ENCODE peak calls at places on chromosomes 3 and 15, in eight cellular contexts. One of them, this sample, is unnamed.

GRCh38 chr3:177777699-177778098 is 580.4 kb upstream of the TBL1XR1 start:
- DNase-seq in lung: peak
- DNase-seq in NCI-H1105 treated with DMSO at 0.1 percent for 48 hours: peak
- DNase-seq in CD4-positive, alpha-beta T cell: peak
- DNase-seq in NCI-H774: peak
- DNase-seq in AG10803: peak
- DNase-seq in GM12864: peak
- DNase-seq in cardiac muscle cell: peak
- DNase-seq in this sample: no peak

GRCh38 chr15:31472636-31473383 is 146.2 kb downstream of the KLF13 start:
- DNase-seq in lung: no peak
- DNase-seq in NCI-H1105 treated with DMSO at 0.1 percent for 48 hours: no peak
- DNase-seq in CD4-positive, alpha-beta T cell: peak
- DNase-seq in NCI-H774: no peak
- DNase-seq in AG10803: peak
- DNase-seq in GM12864: peak
- DNase-seq in cardiac muscle cell: no peak
- DNase-seq in this sample: peak

GRCh38 chr3:130699765-130700164 is 46.9 kb downstream of the PIK3R4 start:
- DNase-seq in lung: no peak
- DNase-seq in NCI-H1105 treated with DMSO at 0.1 percent for 48 hours: peak
- DNase-seq in CD4-positive, alpha-beta T cell: no peak
- DNase-seq in NCI-H774: peak
- DNase-seq in AG10803: peak
- DNase-seq in GM12864: no peak
- DNase-seq in cardiac muscle cell: peak
- DNase-seq in this sample: no peak

GRCh38 chr15:32898414-32898813 is 180.6 kb downstream of the GREM1 start:
- DNase-seq in lung: no peak
- DNase-seq in NCI-H1105 treated with DMSO at 0.1 percent for 48 hours: no peak
- DNase-seq in CD4-positive, alpha-beta T cell: no peak
- DNase-seq in NCI-H774: no peak
- DNase-seq in AG10803: no peak
- DNase-seq in GM12864: no peak
- DNase-seq in cardiac muscle cell: no peak
- DNase-seq in this sample: no peak

GRCh38 chr15:94322141-94322540 is 90.8 kb downstream of the MCTP2 start:
- DNase-seq in lung: no peak
- DNase-seq in NCI-H1105 treated with DMSO at 0.1 percent for 48 hours: no peak
- DNase-seq in CD4-positive, alpha-beta T cell: no peak
- DNase-seq in NCI-H774: no peak
- DNase-seq in AG10803: peak
- DNase-seq in GM12864: no peak
- DNase-seq in cardiac muscle cell: no peak
- DNase-seq in this sample: no peak

GRCh38 chr15:93235926-93236781 is 147.1 kb upstream of the RGMA start:
- DNase-seq in lung: peak
- DNase-seq in NCI-H1105 treated with DMSO at 0.1 percent for 48 hours: no peak
- DNase-seq in CD4-positive, alpha-beta T cell: no peak
- DNase-seq in NCI-H774: no peak
- DNase-seq in AG10803: no peak
- DNase-seq in GM12864: no peak
- DNase-seq in cardiac muscle cell: no peak
- DNase-seq in this sample: no peak

GRCh38 chr3:147398841-147399534 is 7.4 kb downstream of the ZIC4 start:
- DNase-seq in lung: no peak
- DNase-seq in NCI-H1105 treated with DMSO at 0.1 percent for 48 hours: no peak
- DNase-seq in CD4-positive, alpha-beta T cell: no peak
- DNase-seq in NCI-H774: no peak
- DNase-seq in AG10803: no peak
- DNase-seq in GM12864: no peak
- DNase-seq in cardiac muscle cell: no peak
- DNase-seq in this sample: no peak

GRCh38 chr3:13537926-13538325 is 11.0 kb upstream of the FBLN2 start:
- DNase-seq in lung: no peak
- DNase-seq in NCI-H1105 treated with DMSO at 0.1 percent for 48 hours: no peak
- DNase-seq in CD4-positive, alpha-beta T cell: no peak
- DNase-seq in NCI-H774: no peak
- DNase-seq in AG10803: peak
- DNase-seq in GM12864: no peak
- DNase-seq in cardiac muscle cell: no peak
- DNase-seq in this sample: no peak

GRCh38 chr15:51303462-51303861 is 34.9 kb downstream of the CYP19A1 start:
- DNase-seq in lung: no peak
- DNase-seq in NCI-H1105 treated with DMSO at 0.1 percent for 48 hours: no peak
- DNase-seq in CD4-positive, alpha-beta T cell: no peak
- DNase-seq in NCI-H774: no peak
- DNase-seq in AG10803: no peak
- DNase-seq in GM12864: no peak
- DNase-seq in cardiac muscle cell: no peak
- DNase-seq in this sample: no peak

GRCh38 chr3:128854382-128854939 is 25.0 kb upstream of the ACAD9 start:
- DNase-seq in lung: no peak
- DNase-seq in NCI-H1105 treated with DMSO at 0.1 percent for 48 hours: no peak
- DNase-seq in CD4-positive, alpha-beta T cell: no peak
- DNase-seq in NCI-H774: no peak
- DNase-seq in AG10803: no peak
- DNase-seq in GM12864: no peak
- DNase-seq in cardiac muscle cell: no peak
- DNase-seq in this sample: no peak

GRCh38 chr15:56930663-56931313 is 12.3 kb downstream of the TCF12 start:
- DNase-seq in lung: no peak
- DNase-seq in NCI-H1105 treated with DMSO at 0.1 percent for 48 hours: no peak
- DNase-seq in CD4-positive, alpha-beta T cell: no peak
- DNase-seq in NCI-H774: no peak
- DNase-seq in AG10803: no peak
- DNase-seq in GM12864: no peak
- DNase-seq in cardiac muscle cell: no peak
- DNase-seq in this sample: no peak

GRCh38 chr3:168095611-168096209 is at the start of gene GOLIM4:
- DNase-seq in lung: peak
- DNase-seq in NCI-H1105 treated with DMSO at 0.1 percent for 48 hours: peak
- DNase-seq in CD4-positive, alpha-beta T cell: no peak
- DNase-seq in NCI-H774: peak
- DNase-seq in AG10803: peak
- DNase-seq in GM12864: peak
- DNase-seq in cardiac muscle cell: peak
- DNase-seq in this sample: peak

GRCh38 chr3:12706504-12707253 is 42.8 kb upstream of the RAF1 start:
- DNase-seq in lung: peak
- DNase-seq in NCI-H1105 treated with DMSO at 0.1 percent for 48 hours: no peak
- DNase-seq in CD4-positive, alpha-beta T cell: peak
- DNase-seq in NCI-H774: no peak
- DNase-seq in AG10803: peak
- DNase-seq in GM12864: peak
- DNase-seq in cardiac muscle cell: peak
- DNase-seq in this sample: no peak

GRCh38 chr3:22129101-22129500 is 378.1 kb upstream of the ZNF385D start:
- DNase-seq in lung: no peak
- DNase-seq in NCI-H1105 treated with DMSO at 0.1 percent for 48 hours: no peak
- DNase-seq in CD4-positive, alpha-beta T cell: no peak
- DNase-seq in NCI-H774: no peak
- DNase-seq in AG10803: no peak
- DNase-seq in GM12864: no peak
- DNase-seq in cardiac muscle cell: no peak
- DNase-seq in this sample: no peak

GRCh38 chr3:155013427-155013826 is 66.7 kb upstream of the MME start:
- DNase-seq in lung: no peak
- DNase-seq in NCI-H1105 treated with DMSO at 0.1 percent for 48 hours: no peak
- DNase-seq in CD4-positive, alpha-beta T cell: no peak
- DNase-seq in NCI-H774: no peak
- DNase-seq in AG10803: no peak
- DNase-seq in GM12864: no peak
- DNase-seq in cardiac muscle cell: no peak
- DNase-seq in this sample: no peak

GRCh38 chr3:131107637-131108433 is 81.2 kb downstream of the NEK11 start:
- DNase-seq in lung: no peak
- DNase-seq in NCI-H1105 treated with DMSO at 0.1 percent for 48 hours: no peak
- DNase-seq in CD4-positive, alpha-beta T cell: no peak
- DNase-seq in NCI-H774: peak
- DNase-seq in AG10803: peak
- DNase-seq in GM12864: no peak
- DNase-seq in cardiac muscle cell: no peak
- DNase-seq in this sample: no peak

GRCh38 chr15:95845862-95846515 is 484.5 kb upstream of the NR2F2 start:
- DNase-seq in lung: no peak
- DNase-seq in NCI-H1105 treated with DMSO at 0.1 percent for 48 hours: no peak
- DNase-seq in CD4-positive, alpha-beta T cell: no peak
- DNase-seq in NCI-H774: no peak
- DNase-seq in AG10803: no peak
- DNase-seq in GM12864: no peak
- DNase-seq in cardiac muscle cell: no peak
- DNase-seq in this sample: no peak

GRCh38 chr3:106114848-106115247 is 246.0 kb upstream of the CBLB start:
- DNase-seq in lung: no peak
- DNase-seq in NCI-H1105 treated with DMSO at 0.1 percent for 48 hours: no peak
- DNase-seq in CD4-positive, alpha-beta T cell: no peak
- DNase-seq in NCI-H774: no peak
- DNase-seq in AG10803: peak
- DNase-seq in GM12864: no peak
- DNase-seq in cardiac muscle cell: no peak
- DNase-seq in this sample: no peak

GRCh38 chr15:63069616-63069952 is 27.0 kb downstream of the TPM1 start:
- DNase-seq in lung: no peak
- DNase-seq in NCI-H1105 treated with DMSO at 0.1 percent for 48 hours: no peak
- DNase-seq in CD4-positive, alpha-beta T cell: no peak
- DNase-seq in NCI-H774: no peak
- DNase-seq in AG10803: no peak
- DNase-seq in GM12864: no peak
- DNase-seq in cardiac muscle cell: no peak
- DNase-seq in this sample: no peak

GRCh38 chr3:151082880-151083838 is 2.3 kb upstream of the MED12L start:
- DNase-seq in lung: no peak
- DNase-seq in NCI-H1105 treated with DMSO at 0.1 percent for 48 hours: no peak
- DNase-seq in CD4-positive, alpha-beta T cell: no peak
- DNase-seq in NCI-H774: no peak
- DNase-seq in AG10803: no peak
- DNase-seq in GM12864: no peak
- DNase-seq in cardiac muscle cell: no peak
- DNase-seq in this sample: no peak

GRCh38 chr3:122929576-122930365 is 97.8 kb downstream of the SEMA5B start:
- DNase-seq in lung: no peak
- DNase-seq in NCI-H1105 treated with DMSO at 0.1 percent for 48 hours: no peak
- DNase-seq in CD4-positive, alpha-beta T cell: no peak
- DNase-seq in NCI-H774: no peak
- DNase-seq in AG10803: no peak
- DNase-seq in GM12864: no peak
- DNase-seq in cardiac muscle cell: no peak
- DNase-seq in this sample: no peak

GRCh38 chr3:72924055-72924454 is 36.2 kb downstream of the GXYLT2 start:
- DNase-seq in lung: no peak
- DNase-seq in NCI-H1105 treated with DMSO at 0.1 percent for 48 hours: no peak
- DNase-seq in CD4-positive, alpha-beta T cell: no peak
- DNase-seq in NCI-H774: no peak
- DNase-seq in AG10803: no peak
- DNase-seq in GM12864: no peak
- DNase-seq in cardiac muscle cell: no peak
- DNase-seq in this sample: no peak

GRCh38 chr3:164416491-164417222 is 661.6 kb downstream of the SI start:
- DNase-seq in lung: no peak
- DNase-seq in NCI-H1105 treated with DMSO at 0.1 percent for 48 hours: no peak
- DNase-seq in CD4-positive, alpha-beta T cell: no peak
- DNase-seq in NCI-H774: no peak
- DNase-seq in AG10803: peak
- DNase-seq in GM12864: no peak
- DNase-seq in cardiac muscle cell: no peak
- DNase-seq in this sample: no peak

GRCh38 chr15:59918994-59919951 is 84.8 kb upstream of the FOXB1 start:
- DNase-seq in lung: no peak
- DNase-seq in NCI-H1105 treated with DMSO at 0.1 percent for 48 hours: no peak
- DNase-seq in CD4-positive, alpha-beta T cell: no peak
- DNase-seq in NCI-H774: no peak
- DNase-seq in AG10803: peak
- DNase-seq in GM12864: peak
- DNase-seq in cardiac muscle cell: no peak
- DNase-seq in this sample: no peak

GRCh38 chr3:123344175-123344908 is 104.5 kb downstream of the ADCY5 start:
- DNase-seq in lung: no peak
- DNase-seq in NCI-H1105 treated with DMSO at 0.1 percent for 48 hours: no peak
- DNase-seq in CD4-positive, alpha-beta T cell: no peak
- DNase-seq in NCI-H774: no peak
- DNase-seq in AG10803: peak
- DNase-seq in GM12864: no peak
- DNase-seq in cardiac muscle cell: peak
- DNase-seq in this sample: no peak